ENCODE peak calls at places on chromosome 13, in four cellular contexts. One of them, this sample, is unnamed.
A peak's percentile ranks its signal among the peaks of the same experiment; 100 is the strongest.

GRCh38 chr13:60120617-60121016 is 43.1 kb downstream of the DIAPH3 start:
- DNase-seq in HTR-8/SVneo: no peak
- DNase-seq in A172: no peak
- DNase-seq in iPS DF 6.9: no peak
- DNase-seq in this sample: no peak

GRCh38 chr13:100423375-100423774 is 165.2 kb downstream of the GGACT start:
- DNase-seq in iPS DF 6.9: no peak
- DNase-seq in A172: no peak
- DNase-seq in HTR-8/SVneo: no peak
- DNase-seq in this sample: no peak

GRCh38 chr13:45074721-45075120 is 45.6 kb upstream of the GTF2F2 start:
- DNase-seq in HTR-8/SVneo: no peak
- DNase-seq in iPS DF 6.9: no peak
- DNase-seq in A172: no peak
- DNase-seq in this sample: no peak

GRCh38 chr13:75364131-75364713 is 117.7 kb downstream of the TBC1D4 start:
- DNase-seq in A172: peak; percentile 22
- DNase-seq in HTR-8/SVneo: no peak
- DNase-seq in iPS DF 6.9: no peak
- DNase-seq in this sample: no peak

GRCh38 chr13:94268661-94269060 is 210.8 kb downstream of the DCT start:
- DNase-seq in HTR-8/SVneo: no peak
- DNase-seq in iPS DF 6.9: no peak
- DNase-seq in A172: no peak
- DNase-seq in this sample: no peak

GRCh38 chr13:40476175-40476958 is 190.1 kb downstream of the FOXO1 start:
- DNase-seq in HTR-8/SVneo: no peak
- DNase-seq in iPS DF 6.9: no peak
- DNase-seq in A172: peak; percentile 20
- DNase-seq in this sample: no peak

GRCh38 chr13:25738342-25738771 is 313.5 kb downstream of the SHISA2 start:
- DNase-seq in A172: peak; percentile 76
- DNase-seq in iPS DF 6.9: no peak
- DNase-seq in HTR-8/SVneo: no peak
- DNase-seq in this sample: no peak

GRCh38 chr13:20713751-20714150 is 10.3 kb downstream of the IL17D start:
- DNase-seq in iPS DF 6.9: no peak
- DNase-seq in HTR-8/SVneo: no peak
- DNase-seq in A172: peak; percentile 67
- DNase-seq in this sample: no peak

GRCh38 chr13:87331178-87331577 is 340.0 kb upstream of the SLITRK5 start:
- DNase-seq in HTR-8/SVneo: peak; percentile 1
- DNase-seq in A172: no peak
- DNase-seq in iPS DF 6.9: no peak
- DNase-seq in this sample: no peak

GRCh38 chr13:61414686-61415664 is 674 bp downstream of the PCDH20 start:
- DNase-seq in A172: peak; percentile 6
- DNase-seq in HTR-8/SVneo: no peak
- DNase-seq in iPS DF 6.9: peak; percentile 60
- DNase-seq in this sample: peak; percentile 86

GRCh38 chr13:28792992-28793391 is 27.1 kb upstream of the MTUS2 start:
- DNase-seq in A172: peak; percentile 17
- DNase-seq in iPS DF 6.9: no peak
- DNase-seq in HTR-8/SVneo: no peak
- DNase-seq in this sample: no peak

GRCh38 chr13:38905861-38906260 is 84.8 kb downstream of the STOML3 start:
- DNase-seq in A172: no peak
- DNase-seq in iPS DF 6.9: no peak
- DNase-seq in HTR-8/SVneo: no peak
- DNase-seq in this sample: no peak

GRCh38 chr13:31764556-31764955 is 25.2 kb downstream of the RXFP2 start:
- DNase-seq in iPS DF 6.9: no peak
- DNase-seq in HTR-8/SVneo: no peak
- DNase-seq in A172: no peak
- DNase-seq in this sample: no peak

GRCh38 chr13:75223981-75224742 is 257.8 kb downstream of the TBC1D4 start:
- DNase-seq in iPS DF 6.9: no peak
- DNase-seq in HTR-8/SVneo: no peak
- DNase-seq in A172: no peak
- DNase-seq in this sample: no peak

GRCh38 chr13:29465741-29466293 is 129.7 kb downstream of the SLC7A1 start:
- DNase-seq in A172: peak; percentile 60
- DNase-seq in iPS DF 6.9: no peak
- DNase-seq in HTR-8/SVneo: peak; percentile 14
- DNase-seq in this sample: no peak

GRCh38 chr13:79859756-79860155 is 378.8 kb downstream of the NDFIP2 start:
- DNase-seq in A172: no peak
- DNase-seq in HTR-8/SVneo: no peak
- DNase-seq in iPS DF 6.9: no peak
- DNase-seq in this sample: no peak

This sample was measured in upper lobe of right lung.